ENCODE peak calls at places on chromosomes 11 and 22, in seven cellular contexts. A, L, J, Z, P, O and S are unnamed samples.

GRCh38 chr11:44604171-44604581 is 38.7 kb downstream of the CD82 start:
- DNase-seq in A (no peak), L (no peak), J (no peak), Z (no peak), P (no peak), O (no peak), S (no peak)

GRCh38 chr11:111441443-111441842 is 62.4 kb upstream of the POU2AF1 start:
- DNase-seq in A (no peak), L (no peak), J (no peak), Z (no peak), P (no peak), O (no peak), S (peak; percentile 23)

GRCh38 chr11:84476581-84476980 is 1150.6 kb downstream of the DLG2 start:
- DNase-seq in A (no peak), L (no peak), J (no peak), Z (peak; percentile 60), P (no peak), O (no peak), S (peak; percentile 25)

GRCh38 chr11:22416462-22416861 is 78.3 kb downstream of the SLC17A6 start:
- DNase-seq in A (no peak), L (no peak), J (no peak), Z (peak; percentile 2), P (no peak), O (no peak), S (peak; percentile 52)

GRCh38 chr11:74980627-74981026 is 8.1 kb upstream of the NEU3 start:
- DNase-seq in A (peak; percentile 74), L (no peak), J (no peak), Z (no peak), P (no peak), O (no peak), S (no peak)

GRCh38 chr11:58591659-58592058 is 12.8 kb downstream of the ZFP91 start:
- DNase-seq in A (no peak), L (no peak), J (no peak), Z (no peak), P (no peak), O (no peak), S (no peak)

GRCh38 chr11:56783448-56784041 is 35.0 kb upstream of the OR9G4 start:
- DNase-seq in A (peak; percentile 9), L (no peak), J (no peak), Z (peak; percentile 69), P (no peak), O (peak; percentile 52), S (peak; percentile 75)

GRCh38 chr22:48098936-48099245 is 1336.4 kb downstream of the TBC1D22A start:
- DNase-seq in A (no peak), L (no peak), J (no peak), Z (no peak), P (no peak), O (no peak), S (no peak)

GRCh38 chr11:133012803-133013202 is 519.5 kb downstream of the OPCML start:
- DNase-seq in A (no peak), L (no peak), J (no peak), Z (no peak), P (no peak), O (no peak), S (no peak)

GRCh38 chr11:111362887-111363411 is 16.1 kb downstream of the POU2AF1 start:
- DNase-seq in A (no peak), L (no peak), J (peak; percentile 56), Z (no peak), P (no peak), O (no peak), S (no peak)

GRCh38 chr11:2834893-2835767 is 50.4 kb downstream of the CDKN1C start:
- DNase-seq in A (no peak), L (no peak), J (no peak), Z (no peak), P (no peak), O (no peak), S (peak; percentile 9)

GRCh38 chr11:128533473-128533872 is 53.9 kb downstream of the ETS1 start:
- DNase-seq in A (no peak), L (no peak), J (no peak), Z (no peak), P (no peak), O (no peak), S (no peak)

GRCh38 chr11:45503311-45503710 is 162.1 kb downstream of the CHST1 start:
- DNase-seq in A (no peak), L (no peak), J (no peak), Z (no peak), P (no peak), O (no peak), S (no peak)

GRCh38 chr11:124179311-124179710 is 3.8 kb upstream of the OR10D3 start:
- DNase-seq in A (no peak), L (no peak), J (no peak), Z (no peak), P (no peak), O (no peak), S (peak; percentile 13)

GRCh38 chr22:46425011-46425410 is 89.5 kb downstream of the TRMU start:
- DNase-seq in A (no peak), L (no peak), J (no peak), Z (peak; percentile 5), P (no peak), O (no peak), S (peak; percentile 8)

GRCh38 chr11:111423250-111423615 is 44.2 kb upstream of the POU2AF1 start:
- DNase-seq in A (no peak), L (no peak), J (no peak), Z (no peak), P (no peak), O (no peak), S (no peak)

GRCh38 chr11:120137611-120138521 is at the start of gene TRIM29:
- DNase-seq in A (no peak), L (no peak), J (no peak), Z (no peak), P (peak; percentile 64), O (no peak), S (no peak)

GRCh38 chr11:123509737-123510578 is 79.9 kb downstream of the GRAMD1B start:
- DNase-seq in A (no peak), L (peak; percentile 87), J (no peak), Z (peak; percentile 66), P (no peak), O (no peak), S (peak; percentile 81)

GRCh38 chr11:16169946-16170345 is 186.4 kb downstream of the SOX6 start:
- DNase-seq in A (no peak), L (no peak), J (no peak), Z (no peak), P (no peak), O (no peak), S (no peak)

GRCh38 chr11:103696130-103696529 is 340.3 kb upstream of the DDI1 start:
- DNase-seq in A (no peak), L (no peak), J (no peak), Z (no peak), P (no peak), O (no peak), S (no peak)

GRCh38 chr11:119319136-119319701 is 2.3 kb upstream of the MCAM start:
- DNase-seq in A (no peak), L (no peak), J (no peak), Z (no peak), P (no peak), O (no peak), S (no peak)

GRCh38 chr11:114102993-114103896 is 43.7 kb downstream of the ZBTB16 start:
- DNase-seq in A (no peak), L (no peak), J (no peak), Z (no peak), P (no peak), O (no peak), S (no peak)

GRCh38 chr22:42074153-42074750 is at the start of gene PHETA2:
- DNase-seq in A (no peak), L (no peak), J (peak; percentile 73), Z (peak; percentile 60), P (peak; percentile 76), O (no peak), S (peak; percentile 37)

GRCh38 chr22:42070517-42071422 is at the start of gene NAGA:
- DNase-seq in A (peak; percentile 97), L (peak; percentile 93), J (peak; percentile 98), Z (peak; percentile 96), P (peak; percentile 98), O (peak; percentile 92), S (peak; percentile 95)

GRCh38 chr22:42074846-42075245 is 798 bp downstream of the PHETA2 start:
- DNase-seq in A (no peak), L (no peak), J (no peak), Z (no peak), P (no peak), O (no peak), S (no peak)

GRCh38 chr22:42073568-42074152 is 388 bp upstream of the PHETA2 start:
- DNase-seq in A (no peak), L (no peak), J (no peak), Z (no peak), P (no peak), O (no peak), S (no peak)

GRCh38 chr22:42072606-42073330 is 1.3 kb upstream of the PHETA2 start:
- DNase-seq in A (no peak), L (no peak), J (no peak), Z (no peak), P (no peak), O (no peak), S (no peak)
- TF ChIP-seq CTCF in A (no peak), L (no peak), J (no peak), Z (peak; percentile 2), P (no peak), O (no peak), S (no peak)

GRCh38 chr11:21115999-21116398 is 446.6 kb downstream of the NELL1 start:
- DNase-seq in A (no peak), L (no peak), J (no peak), Z (no peak), P (no peak), O (no peak), S (no peak)
- H3K4me3 ChIP-seq in A (no peak overlapping the region), L (no peak overlapping the region), J (no peak overlapping the region), Z (no peak overlapping the region), P (no peak overlapping the region), O (no peak overlapping the region), S (no peak overlapping the region)

GRCh38 chr11:34865261-34865660 is 50.9 kb downstream of the APIP start:
- DNase-seq in A (no peak), L (no peak), J (no peak), Z (no peak), P (no peak), O (no peak), S (no peak)

GRCh38 chr11:34874202-34874601 is 42.0 kb downstream of the APIP start:
- DNase-seq in A (no peak), L (no peak), J (no peak), Z (no peak), P (no peak), O (no peak), S (no peak)

GRCh38 chr11:34870548-34871209 is 45.5 kb downstream of the APIP start:
- DNase-seq in A (no peak), L (no peak), J (no peak), Z (no peak), P (no peak), O (no peak), S (no peak)

GRCh38 chr11:34866375-34866774 is 49.8 kb downstream of the APIP start:
- DNase-seq in A (no peak), L (no peak), J (no peak), Z (peak; percentile 56), P (no peak), O (no peak), S (peak; percentile 34)

GRCh38 chr11:34869425-34869824 is 46.8 kb downstream of the APIP start:
- DNase-seq in A (no peak), L (no peak), J (no peak), Z (no peak), P (no peak), O (no peak), S (no peak)
- TF ChIP-seq CTCF in A (no peak), L (no peak), J (no peak), Z (peak; percentile 13), P (no peak), O (peak; percentile 56), S (peak; percentile 19)

GRCh38 chr22:41048791-41049717 is 43.3 kb upstream of the EP300 start:
- DNase-seq in A (no peak), L (peak; percentile 43), J (peak; percentile 64), Z (peak; percentile 87), P (peak; percentile 54), O (no peak), S (peak; percentile 76)
- H3K4me3 ChIP-seq in A (no peak overlapping the region), L (peak overlapping the region; percentile 45), J (no peak overlapping the region), Z (no peak overlapping the region), P (peak overlapping the region; percentile 25), O (no peak overlapping the region), S (peak overlapping the region; percentile 7)